ENCODE peak calls at places on chromosomes 1 and 21, in four cellular contexts. U is HCEC 1CT; R is A172; V is effector CD4-positive, alpha-beta T cell. I is an unnamed sample.
A peak's percentile ranks its signal among the peaks of the same experiment; 100 is the strongest.

GRCh38 chr1:11109361-11109760 is 9.7 kb upstream of the EXOSC10 start:
- DNase-seq in U (no peak), R (no peak), V (no peak), I (no peak)

GRCh38 chr1:83901547-83902155 is 97.3 kb downstream of the TTLL7 start:
- DNase-seq in U (peak; percentile 95), R (peak; percentile 29), V (no peak), I (no peak)

GRCh38 chr1:162218546-162218945 is 149.1 kb downstream of the NOS1AP start:
- DNase-seq in U (no peak), R (no peak), V (no peak), I (no peak)

GRCh38 chr1:200659269-200659668 is 10.4 kb downstream of the DDX59 start:
- DNase-seq in U (no peak), R (peak; percentile 54), V (no peak), I (no peak)

GRCh38 chr1:42966688-42967609 is 8.3 kb upstream of the SLC2A1 start:
- DNase-seq in U (peak; percentile 96), R (peak; percentile 94), V (no peak), I (no peak)

GRCh38 chr1:201183209-201183608 is 7.4 kb upstream of the IGFN1 start:
- DNase-seq in U (no peak), R (no peak), V (no peak), I (no peak)

GRCh38 chr1:18118078-18118477 is 10.5 kb downstream of the IGSF21 start:
- DNase-seq in U (no peak), R (no peak), V (no peak), I (no peak)

GRCh38 chr1:39676951-39677350 is 5.0 kb upstream of the NT5C1A start:
- DNase-seq in U (no peak), R (peak; percentile 32), V (no peak), I (no peak)

GRCh38 chr1:119136401-119136800 is 4.1 kb downstream of the WARS2 start:
- DNase-seq in U (peak; percentile 53), R (no peak), V (no peak), I (no peak)

GRCh38 chr1:202122639-202123335 is at the start of gene GPR37L1:
- DNase-seq in U (peak; percentile 46), R (peak; percentile 72), V (no peak), I (no peak)

GRCh38 chr1:99181892-99182291 is 82.4 kb upstream of the PLPPR4 start:
- DNase-seq in U (no peak), R (no peak), V (no peak), I (no peak)

GRCh38 chr21:16855164-16855667 is 657.6 kb upstream of the CXADR start:
- DNase-seq in U (no peak), R (no peak), V (no peak), I (no peak)

GRCh38 chr21:23402929-23403520 is 2204.3 kb downstream of the MRPL39 start:
- DNase-seq in U (no peak), R (no peak), V (no peak), I (no peak)

GRCh38 chr1:59015708-59016107 is 231.9 kb upstream of the JUN start:
- DNase-seq in U (peak; percentile 90), R (peak; percentile 60), V (no peak), I (no peak)

GRCh38 chr1:29125237-29125641 is 1.5 kb upstream of the TMEM200B start:
- DNase-seq in U (no peak), R (no peak), V (no peak), I (no peak)

GRCh38 chr1:87329756-87330200 is 1.1 kb downstream of the LMO4 start:
- DNase-seq in U (peak; percentile 26), R (no peak), V (no peak), I (no peak)

GRCh38 chr1:2373551-2374259 is 17.6 kb downstream of the MORN1 start:
- DNase-seq in U (no peak), R (no peak), V (no peak), I (no peak)

GRCh38 chr1:68168545-68169065 is 63.7 kb downstream of the WLS start:
- DNase-seq in U (no peak), R (no peak), V (no peak), I (no peak)

GRCh38 chr1:14168663-14169062 is 429.8 kb upstream of the KAZN start:
- DNase-seq in U (no peak), R (no peak), V (no peak), I (no peak)

GRCh38 chr1:50720457-50721053 is 239.5 kb downstream of the FAF1 start:
- DNase-seq in U (no peak), R (no peak), V (no peak), I (no peak)

GRCh38 chr1:41712687-41713086 is 206.0 kb downstream of the HIVEP3 start:
- DNase-seq in U (no peak), R (peak; percentile 57), V (no peak), I (no peak)

GRCh38 chr21:40901690-40902089 is 54.7 kb upstream of the DSCAM start:
- DNase-seq in U (no peak), R (no peak), V (no peak), I (no peak)

GRCh38 chr1:96388421-96389310 is 332.9 kb upstream of the PTBP2 start:
- DNase-seq in U (peak; percentile 61), R (peak; percentile 63), V (no peak), I (no peak)

GRCh38 chr21:15370576-15370975 is 305.8 kb upstream of the NRIP1 start:
- DNase-seq in U (no peak), R (no peak), V (no peak), I (no peak)

GRCh38 chr1:22570140-22570909 is 7.0 kb downstream of the EPHA8 start:
- DNase-seq in U (no peak), R (no peak), V (no peak), I (no peak)

GRCh38 chr1:198936371-198937083 is 297.7 kb downstream of the PTPRC start:
- DNase-seq in U (peak; percentile 52), R (peak; percentile 43), V (no peak), I (no peak)